ENCODE peak calls at places on chromosomes 5 and 9, in six cellular contexts. S is T-helper 2 cell, M is SJSA1, Q is AG09319, T is upper lobe of right lung, I is T-cell. A is an unnamed sample.

GRCh38 chr9:137095664-137096517 is 9.1 kb downstream of the MAN1B1 start:
- DNase-seq in M (no peak), I (peak), S (peak), T (peak), Q (no peak), A (no peak)

GRCh38 chr5:158531899-158532298 is 567.8 kb downstream of the EBF1 start:
- DNase-seq in I (no peak), Q (no peak), S (no peak), T (no peak), M (no peak), A (no peak)

GRCh38 chr9:35026671-35027070 is 37.1 kb downstream of the DNAJB5 start:
- DNase-seq in M (no peak), T (no peak), Q (no peak), I (no peak), S (no peak), A (no peak)

GRCh38 chr5:140041492-140042421 is 1.3 kb downstream of the NRG2 start:
- DNase-seq in T (peak), M (no peak), S (no peak), I (no peak), Q (no peak), A (peak)

GRCh38 chr9:120183615-120184014 is 396.4 kb downstream of the CDK5RAP2 start:
- DNase-seq in S (no peak), M (no peak), T (no peak), I (no peak), Q (no peak), A (no peak)

GRCh38 chr5:140108093-140109049 is 5.5 kb upstream of the PURA start:
- DNase-seq in Q (no peak), M (no peak), I (no peak), S (no peak), T (peak), A (no peak)

GRCh38 chr9:90966475-90967150 is 165.0 kb downstream of the SYK start:
- DNase-seq in I (no peak), Q (no peak), M (no peak), T (no peak), S (no peak), A (no peak)

GRCh38 chr5:124669956-124670671 is 76.3 kb downstream of the ZNF608 start:
- DNase-seq in S (no peak), T (no peak), Q (no peak), I (no peak), M (no peak), A (no peak)

GRCh38 chr9:83511051-83511450 is 27.1 kb downstream of the FRMD3 start:
- DNase-seq in M (peak), I (no peak), S (no peak), T (no peak), Q (no peak), A (no peak)

GRCh38 chr5:142304013-142304701 is 20.7 kb downstream of the SPRY4 start:
- DNase-seq in M (no peak), Q (no peak), T (no peak), I (no peak), S (no peak), A (no peak)

GRCh38 chr9:121280715-121281613 is 13.0 kb downstream of the GSN start:
- DNase-seq in T (no peak), S (no peak), I (no peak), M (no peak), Q (no peak), A (no peak)

GRCh38 chr5:79236364-79236969 is 536 bp downstream of the JMY start:
- DNase-seq in T (peak), Q (no peak), M (no peak), S (no peak), I (peak), A (no peak)